ENCODE peak calls at places on chromosome 1, in seven cellular contexts. G, S, U, Z, I, C and F are unnamed samples.

GRCh38 chr1:192463661-192464060 is 111.9 kb upstream of the RGS1 start:
- DNase-seq in I (no peak), G (no peak), U (no peak), C (no peak), S (no peak), Z (no peak), F (no peak)

GRCh38 chr1:84008631-84009030 is 9.7 kb upstream of the TTLL7 start:
- DNase-seq in I (no peak), Z (no peak), U (no peak), C (no peak), G (no peak), S (no peak), F (no peak)

GRCh38 chr1:81827942-81828341 is 27.2 kb downstream of the ADGRL2 start:
- DNase-seq in I (no peak), U (no peak), Z (no peak), S (no peak), G (no peak), C (no peak), F (peak; percentile 11)

GRCh38 chr1:87478231-87478630 is 149.6 kb downstream of the LMO4 start:
- DNase-seq in S (peak; percentile 16), U (no peak), G (no peak), I (no peak), Z (no peak), C (no peak), F (no peak)

GRCh38 chr1:3614755-3615742 is 3.7 kb upstream of the MEGF6 start:
- DNase-seq in S (no peak), C (no peak), Z (no peak), U (peak; percentile 81), I (no peak), G (peak; percentile 68), F (no peak)

GRCh38 chr1:41638086-41639024 is 153.9 kb upstream of the EDN2 start:
- DNase-seq in S (no peak), I (no peak), G (no peak), C (no peak), U (no peak), Z (no peak), F (no peak)

GRCh38 chr1:240122639-240123604 is 31.2 kb downstream of the FMN2 start:
- DNase-seq in U (no peak), I (no peak), S (no peak), G (no peak), C (no peak), Z (peak; percentile 1), F (peak; percentile 46)

GRCh38 chr1:161244888-161245287 is 6.9 kb upstream of the NR1I3 start:
- DNase-seq in S (no peak), G (no peak), U (no peak), C (no peak), I (no peak), Z (no peak), F (no peak)

GRCh38 chr1:197124376-197124775 is 22.1 kb downstream of the ASPM start:
- DNase-seq in Z (no peak), G (no peak), I (no peak), C (no peak), U (no peak), S (no peak), F (no peak)

GRCh38 chr1:91894036-91894761 is 8.2 kb upstream of the TGFBR3 start:
- DNase-seq in S (no peak), U (no peak), C (no peak), Z (no peak), I (no peak), G (no peak), F (no peak)

GRCh38 chr1:215003686-215004085 is 78.9 kb upstream of the KCNK2 start:
- DNase-seq in I (no peak), C (no peak), Z (peak; percentile 1), U (no peak), S (no peak), G (no peak), F (no peak)

GRCh38 chr1:5911871-5912271 is 80.4 kb downstream of the NPHP4 start:
- DNase-seq in I (no peak), S (no peak), U (no peak), C (no peak), G (no peak), Z (no peak), F (no peak)

GRCh38 chr1:94543893-94544635 is 2.5 kb upstream of the F3 start:
- DNase-seq in C (no peak), G (no peak), Z (no peak), I (no peak), U (no peak), S (no peak), F (no peak)

GRCh38 chr1:154325583-154326545 is 539 bp downstream of the ATP8B2 start:
- DNase-seq in C (no peak), I (no peak), U (peak; percentile 90), G (peak; percentile 86), Z (peak; percentile 82), S (peak; percentile 73), F (peak; percentile 61)

GRCh38 chr1:158053276-158053675 is 59.8 kb downstream of the KIRREL1 start:
- DNase-seq in G (no peak), U (no peak), S (no peak), Z (no peak), I (no peak), C (no peak), F (no peak)

GRCh38 chr1:39649786-39650185 is 10.3 kb upstream of the HEYL start:
- DNase-seq in G (no peak), I (no peak), U (no peak), S (no peak), C (no peak), Z (no peak), F (no peak)

GRCh38 chr1:185096531-185096930 is 51.2 kb downstream of the RNF2 start:
- DNase-seq in C (no peak), G (no peak), U (no peak), Z (no peak), S (no peak), I (no peak), F (no peak)

GRCh38 chr1:39840507-39840906 is 42.8 kb downstream of the TRIT1 start:
- DNase-seq in U (no peak), C (no peak), Z (no peak), I (no peak), S (no peak), G (no peak), F (no peak)

GRCh38 chr1:8423134-8423701 is 105.3 kb downstream of the SLC45A1 start:
- DNase-seq in U (peak; percentile 71), C (no peak), Z (no peak), G (no peak), S (no peak), I (no peak), F (no peak)

GRCh38 chr1:8425781-8426161 is 107.9 kb downstream of the SLC45A1 start:
- DNase-seq in U (no peak), S (no peak), Z (no peak), C (no peak), I (no peak), G (no peak), F (no peak)

GRCh38 chr1:8425150-8425780 is 107.4 kb downstream of the SLC45A1 start:
- DNase-seq in Z (no peak), S (no peak), I (no peak), U (no peak), C (no peak), G (no peak), F (no peak)

GRCh38 chr1:8423702-8424538 is 106.0 kb downstream of the SLC45A1 start:
- DNase-seq in Z (peak; percentile 71), C (no peak), U (peak; percentile 93), I (peak; percentile 41), G (peak; percentile 90), S (peak; percentile 36), F (peak; percentile 20)

GRCh38 chr1:8424539-8425116 is 106.7 kb downstream of the SLC45A1 start:
- DNase-seq in S (peak; percentile 22), C (no peak), Z (no peak), U (no peak), I (no peak), G (no peak), F (no peak)
- TF ChIP-seq JUND in S (no peak), C (no peak), Z (no peak), U (no peak), I (no peak), G (peak; percentile 10), F (no peak)

DNA sequence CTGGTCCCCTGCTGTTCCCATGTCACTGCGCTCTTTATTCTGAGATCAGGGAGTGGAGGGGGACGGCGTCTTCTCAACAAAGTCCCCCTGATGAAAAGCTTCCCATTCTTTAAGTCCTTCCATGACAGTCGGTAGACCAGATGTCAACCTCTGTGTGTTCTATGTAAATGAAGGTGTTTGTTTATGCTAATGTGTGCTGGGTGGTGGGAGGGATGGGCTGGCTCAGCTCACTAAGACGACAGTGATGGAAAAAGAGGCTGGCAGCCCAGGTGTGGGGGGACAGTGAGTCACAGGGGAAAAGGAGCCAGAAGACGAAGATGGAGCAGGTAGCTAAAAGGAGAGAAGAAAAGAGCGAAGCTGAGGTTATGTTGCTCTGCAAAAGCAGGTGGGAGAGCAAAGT is 148.1 kb upstream of the KLHDC7A start:
- DNase-seq in G (no peak), C (no peak), I (no peak), U (no peak), Z (no peak), S (no peak), F (no peak)
- TF ChIP-seq JUND in G (no peak), C (no peak), I (no peak), U (no peak), Z (no peak), S (no peak), F (no peak)

DNA sequence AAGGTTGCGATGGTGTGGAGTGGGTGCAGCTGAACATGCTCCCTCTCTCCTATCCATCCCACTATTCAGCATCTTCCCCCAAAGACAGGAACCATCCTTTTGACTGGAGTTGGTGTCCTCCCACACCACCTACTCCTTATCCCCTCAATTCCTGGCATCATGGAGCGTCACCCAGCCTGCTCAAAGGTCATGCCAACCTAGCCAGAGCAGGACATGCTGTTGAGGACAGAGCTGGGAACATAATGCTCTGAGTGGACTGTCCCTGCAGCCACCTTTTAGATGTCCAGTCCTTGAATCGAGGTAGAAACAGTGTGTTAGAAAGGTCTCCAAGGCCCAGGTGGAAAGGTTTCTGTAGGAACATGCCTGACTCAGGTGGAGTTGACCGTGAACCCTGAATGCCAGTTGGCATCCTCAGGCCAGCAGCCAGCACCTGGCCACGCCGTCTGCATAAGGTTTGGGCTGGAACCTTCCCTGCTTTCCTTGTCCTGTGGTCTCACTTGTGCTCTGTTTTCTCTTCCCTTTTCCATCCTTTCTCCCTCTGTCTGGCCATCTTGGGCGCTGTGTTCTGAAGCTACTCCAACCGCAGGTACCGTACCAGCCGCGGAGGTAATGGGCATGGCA is 52.2 kb upstream of the CNTN2 start:
- DNase-seq in G (no peak), I (no peak), U (no peak), S (no peak), Z (no peak), C (no peak), F (no peak)
- TF ChIP-seq JUND in G (no peak), I (no peak), U (no peak), S (no peak), Z (no peak), C (no peak), F (no peak)

GRCh38 chr1:74363220-74363619 is 128.0 kb downstream of the TNNI3K start:
- DNase-seq in S (no peak), C (no peak), Z (no peak), U (peak; percentile 40), G (no peak), I (no peak), F (no peak)

GRCh38 chr1:74362691-74363090 is 127.5 kb downstream of the TNNI3K start:
- DNase-seq in S (no peak), Z (no peak), U (no peak), G (no peak), C (no peak), I (no peak), F (no peak)

DNA sequence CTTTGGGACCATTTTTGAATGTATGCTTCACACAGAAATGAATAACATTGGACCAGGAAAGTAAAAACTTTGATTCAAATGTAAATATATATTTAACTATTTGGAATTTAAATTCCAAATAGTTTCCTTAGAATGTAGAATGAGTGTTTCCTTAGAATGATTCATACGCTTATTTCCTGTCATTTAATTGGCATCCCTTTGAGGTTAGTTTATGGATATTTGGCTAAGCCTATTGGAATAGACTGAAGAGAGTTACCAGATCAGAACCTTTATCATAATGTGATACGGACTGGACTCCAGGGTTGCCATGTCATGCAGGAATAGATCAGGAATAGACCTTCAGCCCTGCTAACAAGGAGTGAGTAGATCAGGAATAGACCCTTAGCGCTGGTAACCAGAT is 133.1 kb downstream of the TNNI3K start:
- DNase-seq in G (no peak), U (no peak), S (no peak), I (no peak), C (no peak), Z (no peak), F (no peak)
- TF ChIP-seq JUND in G (no peak), U (no peak), S (no peak), I (no peak), C (no peak), Z (no peak), F (no peak)